ENCODE peak calls at places on chromosomes 4 and X, in seven cellular contexts. One of them, this sample, is unnamed. For H3K9me3, the result is how much of the 10 kb centered on the place peaks cover.

GRCh38 chrX:45850197-45850774 is 649.6 kb upstream of the DIPK2B start:
- DNase-seq in OCI-LY7: no peak
- DNase-seq in A549: no peak
- DNase-seq in K562: no peak
- DNase-seq in HepG2: no peak
- DNase-seq in H9: peak
- DNase-seq in GM23248: peak
- DNase-seq in this sample: no peak

GRCh38 chrX:53594354-53594753 is 92.2 kb downstream of the HUWE1 start:
- DNase-seq in OCI-LY7: no peak
- DNase-seq in A549: no peak
- DNase-seq in K562: no peak
- DNase-seq in HepG2: peak
- DNase-seq in H9: no peak
- DNase-seq in GM23248: peak
- DNase-seq in this sample: no peak

GRCh38 chr4:125444166-125444565 is 129.4 kb downstream of the FAT4 start:
- DNase-seq in OCI-LY7: no peak
- DNase-seq in A549: no peak
- DNase-seq in K562: no peak
- DNase-seq in HepG2: no peak
- DNase-seq in H9: no peak
- DNase-seq in GM23248: no peak
- DNase-seq in this sample: no peak

GRCh38 chrX:45633419-45633818 is 432.7 kb upstream of the DIPK2B start:
- DNase-seq in OCI-LY7: no peak
- DNase-seq in A549: no peak
- DNase-seq in K562: no peak
- DNase-seq in HepG2: no peak
- DNase-seq in H9: no peak
- DNase-seq in GM23248: no peak
- DNase-seq in this sample: no peak

GRCh38 chr4:172088556-172088955 is 275.4 kb downstream of the GALNTL6 start:
- DNase-seq in OCI-LY7: no peak
- DNase-seq in A549: no peak
- DNase-seq in K562: no peak
- DNase-seq in HepG2: no peak
- DNase-seq in H9: no peak
- DNase-seq in GM23248: no peak
- DNase-seq in this sample: no peak

GRCh38 chr4:139557506-139558110 is 1.6 kb upstream of the SETD7 start:
- DNase-seq in OCI-LY7: peak
- DNase-seq in A549: no peak
- DNase-seq in K562: no peak
- DNase-seq in HepG2: no peak
- DNase-seq in H9: no peak
- DNase-seq in GM23248: no peak
- DNase-seq in this sample: peak

GRCh38 chr4:2714071-2714770 is 41.9 kb downstream of the TNIP2 start:
- DNase-seq in OCI-LY7: no peak
- DNase-seq in A549: no peak
- DNase-seq in K562: no peak
- DNase-seq in HepG2: no peak
- DNase-seq in H9: no peak
- DNase-seq in GM23248: peak
- DNase-seq in this sample: no peak

GRCh38 chr4:107213880-107214279 is 177.8 kb upstream of the DKK2 start:
- DNase-seq in OCI-LY7: no peak
- DNase-seq in A549: no peak
- DNase-seq in K562: no peak
- DNase-seq in HepG2: no peak
- DNase-seq in H9: no peak
- DNase-seq in GM23248: peak
- DNase-seq in this sample: no peak

GRCh38 chr4:183356931-183357675 is 34.9 kb upstream of the CLDN24 start:
- DNase-seq in OCI-LY7: no peak
- DNase-seq in A549: no peak
- DNase-seq in K562: no peak
- DNase-seq in HepG2: no peak
- DNase-seq in H9: no peak
- DNase-seq in GM23248: no peak
- DNase-seq in this sample: no peak

GRCh38 chr4:66562276-66562806 is 892.1 kb upstream of the EPHA5 start:
- DNase-seq in OCI-LY7: no peak
- DNase-seq in A549: no peak
- DNase-seq in K562: no peak
- DNase-seq in HepG2: no peak
- DNase-seq in H9: no peak
- DNase-seq in GM23248: no peak
- DNase-seq in this sample: no peak

GRCh38 chrX:41963348-41963747 is 40.0 kb upstream of the CASK start:
- DNase-seq in OCI-LY7: no peak
- DNase-seq in A549: no peak
- DNase-seq in K562: no peak
- DNase-seq in HepG2: no peak
- DNase-seq in H9: no peak
- DNase-seq in GM23248: no peak
- DNase-seq in this sample: no peak

GRCh38 chrX:15465896-15466651 is 27.1 kb downstream of the PIR start:
- DNase-seq in OCI-LY7: peak
- DNase-seq in A549: no peak
- DNase-seq in K562: no peak
- DNase-seq in HepG2: no peak
- DNase-seq in H9: peak
- DNase-seq in GM23248: peak
- DNase-seq in this sample: peak

GRCh38 chr4:179415016-179415841 is 1973.0 kb upstream of the AGA start:
- DNase-seq in OCI-LY7: no peak
- DNase-seq in A549: no peak
- DNase-seq in K562: no peak
- DNase-seq in HepG2: no peak
- DNase-seq in H9: no peak
- DNase-seq in GM23248: no peak
- DNase-seq in this sample: no peak

GRCh38 chrX:15946783-15947550 is 92.4 kb upstream of the AP1S2 start:
- DNase-seq in OCI-LY7: no peak
- DNase-seq in A549: no peak
- DNase-seq in K562: no peak
- DNase-seq in HepG2: no peak
- DNase-seq in H9: no peak
- DNase-seq in GM23248: peak
- DNase-seq in this sample: no peak

GRCh38 chr4:47002593-47002992 is 9.2 kb upstream of the GABRA4 start:
- DNase-seq in OCI-LY7: no peak
- DNase-seq in A549: no peak
- DNase-seq in K562: no peak
- DNase-seq in HepG2: no peak
- DNase-seq in H9: no peak
- DNase-seq in GM23248: peak
- DNase-seq in this sample: peak

GRCh38 chr4:170721812-170722373 is 632.1 kb upstream of the AADAT start:
- DNase-seq in OCI-LY7: no peak
- DNase-seq in A549: no peak
- DNase-seq in K562: no peak
- DNase-seq in HepG2: no peak
- DNase-seq in H9: no peak
- DNase-seq in GM23248: no peak
- DNase-seq in this sample: no peak

GRCh38 chr4:38989487-38989886 is 42.7 kb downstream of the TMEM156 start:
- DNase-seq in OCI-LY7: no peak
- DNase-seq in A549: no peak
- DNase-seq in K562: no peak
- DNase-seq in HepG2: no peak
- DNase-seq in H9: no peak
- DNase-seq in GM23248: peak
- DNase-seq in this sample: no peak
- H3K9me3 ChIP-seq in OCI-LY7: under half
- H3K9me3 ChIP-seq in A549: under half
- H3K9me3 ChIP-seq in K562: under half
- H3K9me3 ChIP-seq in HepG2: under half
- H3K9me3 ChIP-seq in H9: under half
- H3K9me3 ChIP-seq in GM23248: under half
- H3K9me3 ChIP-seq in this sample: under half

GRCh38 chr4:72975488-72975784 is 94.1 kb downstream of the COX18 start:
- DNase-seq in OCI-LY7: no peak
- DNase-seq in A549: no peak
- DNase-seq in K562: no peak
- DNase-seq in HepG2: no peak
- DNase-seq in H9: no peak
- DNase-seq in GM23248: peak
- DNase-seq in this sample: no peak
- H3K4me2 ChIP-seq in OCI-LY7: no peak
- H3K4me2 ChIP-seq in A549: peak
- H3K4me2 ChIP-seq in K562: no peak
- H3K4me2 ChIP-seq in HepG2: no peak
- H3K4me2 ChIP-seq in H9: no peak
- H3K4me2 ChIP-seq in GM23248: peak
- H3K4me2 ChIP-seq in this sample: no peak

DNA sequence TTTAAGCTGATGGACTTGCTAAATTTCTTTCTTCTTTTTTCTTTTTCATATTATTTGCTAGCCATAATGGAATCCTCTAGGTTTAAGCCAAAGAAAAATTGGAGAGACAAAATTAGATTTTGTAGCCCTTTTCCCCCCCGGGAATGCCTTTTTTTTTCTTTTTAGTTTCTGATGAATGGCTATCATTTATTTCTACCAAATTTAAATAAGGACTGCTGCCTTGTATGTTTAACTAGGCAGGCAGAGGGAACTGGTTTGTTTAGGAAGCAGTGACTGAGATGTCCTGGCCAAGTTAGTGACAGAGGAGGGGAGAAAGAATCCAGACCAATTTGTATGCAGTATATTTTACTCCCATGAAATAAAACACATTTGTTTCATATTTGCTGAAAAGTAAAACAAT is 5.8 kb downstream of the PITX2 start:
- DNase-seq in OCI-LY7: no peak
- DNase-seq in A549: no peak
- DNase-seq in K562: no peak
- DNase-seq in HepG2: no peak
- DNase-seq in H9: no peak
- DNase-seq in GM23248: no peak
- DNase-seq in this sample: no peak
- H3K9me3 ChIP-seq in OCI-LY7: under half
- H3K9me3 ChIP-seq in A549: under half
- H3K9me3 ChIP-seq in K562: under half
- H3K9me3 ChIP-seq in HepG2: under half
- H3K9me3 ChIP-seq in H9: under half
- H3K9me3 ChIP-seq in GM23248: under half
- H3K9me3 ChIP-seq in this sample: under half

DNA sequence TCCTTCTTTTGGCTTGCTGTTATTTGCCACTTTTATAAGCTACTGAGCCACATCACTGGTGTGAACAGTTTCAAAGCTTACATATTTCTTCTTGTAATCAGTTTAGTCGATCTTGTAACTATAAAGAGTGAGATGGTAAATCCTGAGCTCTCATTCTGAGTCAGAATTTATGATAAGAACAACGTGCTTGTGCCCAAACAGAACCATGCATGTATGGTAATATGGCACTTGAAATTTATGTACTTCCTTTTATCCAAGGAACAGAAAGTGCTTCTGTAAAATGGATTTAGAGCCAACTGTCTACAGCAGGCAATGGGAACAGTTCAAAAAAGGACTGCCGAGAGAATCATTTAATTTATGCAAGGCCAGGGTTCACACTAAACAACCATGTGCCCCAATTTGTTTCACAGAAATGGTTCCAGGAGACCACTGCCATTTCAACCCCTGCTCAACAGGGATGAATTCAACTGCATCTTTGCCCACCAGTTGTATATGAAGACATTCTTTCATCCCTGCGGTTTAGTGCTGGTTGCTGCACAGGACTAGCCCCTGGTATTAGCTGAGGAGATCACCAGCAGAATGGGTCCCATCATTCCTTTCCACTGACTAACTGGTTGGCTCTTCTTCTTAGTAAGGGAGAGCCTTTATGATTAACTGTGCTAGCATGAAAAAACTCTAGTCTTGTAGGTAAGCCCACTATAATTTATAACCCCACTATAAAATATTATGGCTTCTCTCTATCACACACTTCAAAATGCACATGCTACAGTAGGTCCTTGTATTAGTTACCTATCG is 162.9 kb upstream of the PGRMC2 start:
- DNase-seq in OCI-LY7: no peak
- DNase-seq in A549: no peak
- DNase-seq in K562: no peak
- DNase-seq in HepG2: no peak
- DNase-seq in H9: no peak
- DNase-seq in GM23248: no peak
- DNase-seq in this sample: no peak
- H3K4me2 ChIP-seq in OCI-LY7: no peak
- H3K4me2 ChIP-seq in A549: no peak
- H3K4me2 ChIP-seq in K562: no peak
- H3K4me2 ChIP-seq in HepG2: no peak
- H3K4me2 ChIP-seq in H9: no peak
- H3K4me2 ChIP-seq in GM23248: no peak
- H3K4me2 ChIP-seq in this sample: no peak